ENCODE peak calls at places on chromosome 15, in five cellular contexts. K is WERI-Rb-1; Y is HTR-8/SVneo; Q is AG09309; V is activated CD8-positive, alpha-beta memory T cell treated with anti-CD3 and anti-CD28 coated beads, Interleukin-2, amount 50 U/mL, for 4 hours. B is an unnamed sample.

GRCh38 chr15:42707873-42708544 is 28.9 kb downstream of the CDAN1 start:
- DNase-seq in V (no peak), Q (no peak), K (no peak), Y (no peak), B (no peak)

GRCh38 chr15:34993413-34993812 is 5.3 kb upstream of the ZNF770 start:
- DNase-seq in K (no peak), Q (no peak), V (no peak), Y (no peak), B (no peak)

GRCh38 chr15:74392402-74392876 is 25.0 kb upstream of the CYP11A1 start:
- DNase-seq in Q (no peak), K (no peak), Y (no peak), V (no peak), B (no peak)

GRCh38 chr15:98727115-98728040 is 79.0 kb downstream of the IGF1R start:
- DNase-seq in K (no peak), V (no peak), Q (peak; percentile 78), Y (peak; percentile 87), B (peak; percentile 93)

GRCh38 chr15:31217566-31218270 is 108.9 kb upstream of the KLF13 start:
- DNase-seq in Q (no peak), Y (no peak), K (no peak), V (no peak), B (no peak)

GRCh38 chr15:49286649-49287394 is 116.8 kb downstream of the GALK2 start:
- DNase-seq in K (no peak), V (no peak), Y (no peak), Q (no peak), B (no peak)

GRCh38 chr15:70356062-70356860 is 258.5 kb upstream of the TLE3 start:
- DNase-seq in Q (no peak), V (no peak), Y (no peak), K (no peak), B (no peak)

GRCh38 chr15:71626596-71627088 is 183.7 kb upstream of the NR2E3 start:
- DNase-seq in K (no peak), Q (no peak), Y (no peak), V (no peak), B (no peak)

GRCh38 chr15:70474682-70475438 is 288.5 kb downstream of the UACA start:
- DNase-seq in K (no peak), V (no peak), Y (peak; percentile 80), Q (peak; percentile 99), B (peak; percentile 90)

GRCh38 chr15:60477991-60478632 is 830 bp downstream of the ICE2 start:
- DNase-seq in Q (no peak), K (no peak), Y (peak; percentile 3), V (no peak), B (no peak)

GRCh38 chr15:72155021-72155621 is 36.9 kb downstream of the SENP8 start:
- DNase-seq in K (no peak), Y (peak; percentile 36), Q (no peak), V (no peak), B (peak; percentile 73)

GRCh38 chr15:64089553-64090280 is 3.9 kb downstream of the CIAO2A start:
- DNase-seq in V (no peak), Y (no peak), Q (no peak), K (no peak), B (no peak)

GRCh38 chr15:60682115-60682514 is 203.2 kb upstream of the ICE2 start:
- DNase-seq in V (no peak), Q (no peak), Y (no peak), K (no peak), B (no peak)

GRCh38 chr15:68429691-68430470 is 2.1 kb downstream of the ITGA11 start:
- DNase-seq in Q (peak; percentile 53), V (no peak), Y (peak; percentile 24), K (no peak), B (no peak)

GRCh38 chr15:66288796-66289195 is 4.6 kb upstream of the DIS3L start:
- DNase-seq in K (no peak), Y (no peak), V (no peak), Q (no peak), B (no peak)

GRCh38 chr15:20106026-20106425 is 435.6 kb downstream of the GOLGA6L6 start:
- DNase-seq in K (no peak), Q (no peak), Y (no peak), V (peak; percentile 12), B (peak; percentile 57)